ENCODE peak calls at places on chromosomes 7 and 10, in ten cellular contexts. D is tibial nerve, G is prostate gland, U is spleen, Z is fibroblast of mammary gland, A is ovary, Y is Peyer's patch, X is BJ, L is bronchial epithelial cell, C is AG10803. H is an unnamed sample.

GRCh38 chr10:130543787-130544186 is 407.6 kb downstream of the GLRX3 start:
- DNase-seq in D (no peak), G (no peak), U (no peak), Z (no peak), A (no peak), Y (no peak), X (no peak), L (no peak), C (no peak), H (no peak)

GRCh38 chr7:44175730-44176129 is 13.5 kb downstream of the GCK start:
- DNase-seq in D (no peak), G (no peak), U (no peak), Z (no peak), A (no peak), Y (no peak), X (no peak), L (no peak), C (no peak), H (no peak)

GRCh38 chr7:151109094-151110048 is 23.1 kb downstream of the AGAP3 start:
- DNase-seq in D (peak; percentile 32), G (no peak), U (no peak), Z (peak; percentile 68), A (no peak), Y (no peak), X (no peak), L (no peak), C (peak; percentile 59), H (no peak)

GRCh38 chr7:37068902-37069301 is 344.6 kb upstream of the AOAH start:
- DNase-seq in D (no peak), G (no peak), U (no peak), Z (no peak), A (no peak), Y (no peak), X (no peak), L (no peak), C (no peak), H (no peak)

GRCh38 chr7:24283559-24283899 is 461 bp upstream of the NPY start:
- DNase-seq in D (no peak), G (no peak), U (no peak), Z (no peak), A (no peak), Y (no peak), X (no peak), L (no peak), C (no peak), H (no peak)

GRCh38 chr10:116753759-116754158 is 11.4 kb upstream of the HSPA12A start:
- DNase-seq in D (no peak), G (no peak), U (no peak), Z (peak; percentile 75), A (no peak), Y (no peak), X (no peak), L (peak; percentile 84), C (no peak), H (no peak)

GRCh38 chr7:21497072-21497471 is 45.8 kb upstream of the DNAH11 start:
- DNase-seq in D (no peak), G (no peak), U (no peak), Z (peak; percentile 53), A (no peak), Y (no peak), X (no peak), L (peak; percentile 31), C (peak; percentile 9), H (no peak)

GRCh38 chr7:23373151-23374004 is 74.2 kb downstream of the MALSU1 start:
- DNase-seq in D (no peak), G (no peak), U (no peak), Z (peak; percentile 66), A (no peak), Y (peak; percentile 31), X (no peak), L (peak; percentile 38), C (no peak), H (no peak)

GRCh38 chr7:38316733-38317360 is 43.4 kb upstream of the TARP start:
- DNase-seq in D (no peak), G (no peak), U (no peak), Z (no peak), A (no peak), Y (no peak), X (peak; percentile 66), L (no peak), C (peak; percentile 63), H (no peak)

GRCh38 chr10:131546086-131546810 is 234.7 kb upstream of the TCERG1L start:
- DNase-seq in D (no peak), G (no peak), U (no peak), Z (no peak), A (no peak), Y (peak; percentile 9), X (no peak), L (no peak), C (no peak), H (no peak)

GRCh38 chr10:76190871-76191270 is 759.4 kb downstream of the LRMDA start:
- DNase-seq in D (no peak), G (no peak), U (no peak), Z (no peak), A (no peak), Y (no peak), X (no peak), L (no peak), C (no peak), H (no peak)

GRCh38 chr10:76184647-76185046 is 753.2 kb downstream of the LRMDA start:
- DNase-seq in D (no peak), G (no peak), U (no peak), Z (no peak), A (no peak), Y (no peak), X (no peak), L (no peak), C (no peak), H (no peak)

GRCh38 chr10:76191371-76191770 is 759.9 kb downstream of the LRMDA start:
- DNase-seq in D (no peak), G (no peak), U (no peak), Z (no peak), A (no peak), Y (no peak), X (no peak), L (no peak), C (no peak), H (no peak)

GRCh38 chr10:76179806-76180205 is 748.4 kb downstream of the LRMDA start:
- DNase-seq in D (no peak), G (no peak), U (no peak), Z (no peak), A (no peak), Y (no peak), X (no peak), L (no peak), C (no peak), H (no peak)

GRCh38 chr10:76185476-76186255 is 754.2 kb downstream of the LRMDA start:
- DNase-seq in D (no peak), G (no peak), U (no peak), Z (no peak), A (no peak), Y (no peak), X (no peak), L (no peak), C (peak; percentile 64), H (no peak)
- TF ChIP-seq CTCF in D (no peak), G (no peak), U (no peak), Z (no peak), A (no peak), Y (no peak), X (no peak), L (no peak), C (no peak), H (no peak)

GRCh38 chr7:1296727-1297475 is 64.2 kb downstream of the UNCX start:
- DNase-seq in D (no peak), G (no peak), U (peak; percentile 42), Z (no peak), A (no peak), Y (no peak), X (no peak), L (no peak), C (no peak), H (no peak)

GRCh38 chr7:1293950-1294728 is 61.5 kb downstream of the UNCX start:
- DNase-seq in D (no peak), G (no peak), U (peak; percentile 62), Z (no peak), A (no peak), Y (no peak), X (no peak), L (no peak), C (no peak), H (no peak)

GRCh38 chr7:1297476-1297972 is 64.9 kb downstream of the UNCX start:
- DNase-seq in D (no peak), G (no peak), U (peak; percentile 44), Z (no peak), A (no peak), Y (no peak), X (no peak), L (no peak), C (no peak), H (no peak)

GRCh38 chr7:1298051-1298937 is 65.6 kb downstream of the UNCX start:
- DNase-seq in D (no peak), G (no peak), U (no peak), Z (no peak), A (no peak), Y (no peak), X (no peak), L (no peak), C (no peak), H (no peak)

GRCh38 chr7:1295776-1296726 is 63.4 kb downstream of the UNCX start:
- DNase-seq in D (no peak), G (no peak), U (peak; percentile 59), Z (no peak), A (no peak), Y (no peak), X (no peak), L (no peak), C (no peak), H (no peak)
- H3K4me3 ChIP-seq in D (no peak overlapping the region), G (no peak overlapping the region), U (no peak overlapping the region), Z (no peak overlapping the region), A (no peak overlapping the region), Y (no peak overlapping the region), X (no peak overlapping the region), L (no peak overlapping the region), C (no peak overlapping the region), H (no peak overlapping the region)

GRCh38 chr10:114874827-114875541 is 53.4 kb downstream of the FHIP2A start:
- DNase-seq in D (no peak), G (no peak), U (peak; percentile 81), Z (peak; percentile 45), A (no peak), Y (no peak), X (no peak), L (no peak), C (peak; percentile 39), H (no peak)
- TF ChIP-seq CTCF in D (no peak), G (no peak), U (no peak), Z (peak; percentile 1), A (no peak), Y (no peak), X (no peak), L (no peak), C (peak; percentile 11), H (peak; percentile 42)

DNA sequence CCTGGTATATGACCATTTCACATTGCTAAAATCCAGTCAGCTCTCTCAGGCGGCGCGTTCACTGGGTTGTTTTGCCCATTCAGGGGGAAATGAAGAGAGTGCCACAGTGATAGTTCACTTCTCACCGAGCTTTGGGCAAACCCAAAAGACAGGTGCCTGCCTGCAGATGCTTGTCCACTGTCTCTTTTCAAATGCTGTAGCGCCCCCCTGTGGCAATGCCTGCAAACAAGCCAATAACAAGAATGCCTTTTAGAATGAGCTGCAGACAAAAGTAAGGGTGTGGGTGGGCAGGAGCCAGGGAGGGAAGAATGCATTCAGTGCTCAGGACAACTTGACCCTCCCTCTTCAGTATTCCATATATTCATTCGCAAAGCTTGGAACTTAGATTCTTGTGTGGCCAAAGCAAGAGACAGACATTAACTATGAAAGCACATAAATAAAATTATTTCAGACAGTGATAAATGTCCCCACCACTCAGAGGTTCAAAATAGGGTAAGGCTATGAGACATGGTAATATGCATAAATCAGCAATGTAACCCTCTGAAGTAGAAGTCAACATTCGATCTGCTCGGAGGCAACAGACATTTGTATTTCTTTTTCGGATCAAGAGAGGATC is 86.9 kb downstream of the JAZF1 start:
- DNase-seq in D (peak; percentile 83), G (peak; percentile 61), U (peak; percentile 90), Z (peak; percentile 72), A (peak; percentile 72), Y (peak; percentile 50), X (no peak), L (peak; percentile 37), C (peak; percentile 83), H (no peak)
- H3K4me3 ChIP-seq in D (no peak overlapping the region), G (no peak overlapping the region), U (no peak overlapping the region), Z (no peak overlapping the region), A (no peak overlapping the region), Y (no peak overlapping the region), X (no peak overlapping the region), L (no peak overlapping the region), C (peak overlapping the region; percentile 4), H (no peak overlapping the region)